ENCODE peak calls at places on chromosomes 16 and 17, in seven cellular contexts. One of them, this sample, is unnamed.

GRCh38 chr16:24906199-24906808 is 60.5 kb downstream of the SLC5A11 start:
- DNase-seq in RKO: peak
- DNase-seq in uterus: no peak
- DNase-seq in activated T-helper 1 cell treated with Interleukin-2 at 50 U/mL for 16 hours: no peak
- DNase-seq in H1: no peak
- DNase-seq in globus pallidus: no peak
- DNase-seq in AG10803: peak
- DNase-seq in this sample: no peak

GRCh38 chr16:85551319-85551978 is 61.7 kb upstream of the GSE1 start:
- DNase-seq in AG10803: no peak
- DNase-seq in globus pallidus: no peak
- DNase-seq in RKO: no peak
- DNase-seq in uterus: no peak
- DNase-seq in H1: peak
- DNase-seq in activated T-helper 1 cell treated with Interleukin-2 at 50 U/mL for 16 hours: no peak
- DNase-seq in this sample: no peak

GRCh38 chr17:38742431-38743308 is 5.5 kb downstream of the PCGF2 start:
- DNase-seq in uterus: peak
- DNase-seq in activated T-helper 1 cell treated with Interleukin-2 at 50 U/mL for 16 hours: no peak
- DNase-seq in AG10803: peak
- DNase-seq in RKO: peak
- DNase-seq in globus pallidus: no peak
- DNase-seq in H1: no peak
- DNase-seq in this sample: no peak

GRCh38 chr17:66567234-66568170 is 265.1 kb downstream of the PRKCA start:
- DNase-seq in RKO: peak
- DNase-seq in H1: peak
- DNase-seq in globus pallidus: peak
- DNase-seq in AG10803: peak
- DNase-seq in activated T-helper 1 cell treated with Interleukin-2 at 50 U/mL for 16 hours: peak
- DNase-seq in uterus: peak
- DNase-seq in this sample: peak

GRCh38 chr16:23407436-23408125 is 45.4 kb downstream of the COG7 start:
- DNase-seq in activated T-helper 1 cell treated with Interleukin-2 at 50 U/mL for 16 hours: no peak
- DNase-seq in RKO: no peak
- DNase-seq in uterus: no peak
- DNase-seq in globus pallidus: no peak
- DNase-seq in AG10803: no peak
- DNase-seq in H1: no peak
- DNase-seq in this sample: no peak

GRCh38 chr16:22007509-22008214 is at the start of gene MOSMO:
- DNase-seq in globus pallidus: peak
- DNase-seq in RKO: peak
- DNase-seq in H1: peak
- DNase-seq in AG10803: peak
- DNase-seq in activated T-helper 1 cell treated with Interleukin-2 at 50 U/mL for 16 hours: peak
- DNase-seq in uterus: peak
- DNase-seq in this sample: peak

GRCh38 chr16:1408171-1408837 is 6.2 kb downstream of the UNKL start:
- DNase-seq in globus pallidus: peak
- DNase-seq in RKO: peak
- DNase-seq in H1: peak
- DNase-seq in AG10803: peak
- DNase-seq in activated T-helper 1 cell treated with Interleukin-2 at 50 U/mL for 16 hours: peak
- DNase-seq in uterus: peak
- DNase-seq in this sample: peak

GRCh38 chr17:55690105-55690508 is 32.6 kb downstream of the TMEM100 start:
- DNase-seq in RKO: no peak
- DNase-seq in globus pallidus: no peak
- DNase-seq in H1: no peak
- DNase-seq in AG10803: peak
- DNase-seq in uterus: no peak
- DNase-seq in activated T-helper 1 cell treated with Interleukin-2 at 50 U/mL for 16 hours: no peak
- DNase-seq in this sample: no peak

GRCh38 chr17:11986939-11987329 is 10.3 kb downstream of the ZNF18 start:
- DNase-seq in RKO: peak
- DNase-seq in AG10803: peak
- DNase-seq in globus pallidus: peak
- DNase-seq in activated T-helper 1 cell treated with Interleukin-2 at 50 U/mL for 16 hours: no peak
- DNase-seq in uterus: no peak
- DNase-seq in H1: no peak
- DNase-seq in this sample: no peak

GRCh38 chr16:6193718-6194117 is 1096.1 kb upstream of the EEF2KMT start:
- DNase-seq in RKO: peak
- DNase-seq in uterus: no peak
- DNase-seq in H1: peak
- DNase-seq in activated T-helper 1 cell treated with Interleukin-2 at 50 U/mL for 16 hours: no peak
- DNase-seq in AG10803: no peak
- DNase-seq in globus pallidus: no peak
- DNase-seq in this sample: peak

GRCh38 chr16:71974068-71974818 is 26.0 kb downstream of the PKD1L3 start:
- DNase-seq in globus pallidus: no peak
- DNase-seq in uterus: no peak
- DNase-seq in activated T-helper 1 cell treated with Interleukin-2 at 50 U/mL for 16 hours: no peak
- DNase-seq in H1: no peak
- DNase-seq in RKO: no peak
- DNase-seq in AG10803: no peak
- DNase-seq in this sample: no peak

GRCh38 chr17:73814070-73814469 is 169.8 kb upstream of the SDK2 start:
- DNase-seq in activated T-helper 1 cell treated with Interleukin-2 at 50 U/mL for 16 hours: no peak
- DNase-seq in RKO: no peak
- DNase-seq in uterus: no peak
- DNase-seq in AG10803: no peak
- DNase-seq in globus pallidus: no peak
- DNase-seq in H1: no peak
- DNase-seq in this sample: no peak

GRCh38 chr17:39306028-39306427 is 80.3 kb upstream of the STAC2 start:
- DNase-seq in activated T-helper 1 cell treated with Interleukin-2 at 50 U/mL for 16 hours: no peak
- DNase-seq in AG10803: no peak
- DNase-seq in RKO: no peak
- DNase-seq in globus pallidus: peak
- DNase-seq in H1: peak
- DNase-seq in uterus: no peak
- DNase-seq in this sample: no peak

GRCh38 chr16:50548659-50549560 is 714 bp downstream of the NKD1 start:
- DNase-seq in globus pallidus: no peak
- DNase-seq in uterus: peak
- DNase-seq in H1: no peak
- DNase-seq in activated T-helper 1 cell treated with Interleukin-2 at 50 U/mL for 16 hours: peak
- DNase-seq in RKO: peak
- DNase-seq in AG10803: no peak
- DNase-seq in this sample: no peak

GRCh38 chr16:87499189-87499486 is 6.3 kb upstream of the ZCCHC14 start:
- DNase-seq in AG10803: peak
- DNase-seq in H1: no peak
- DNase-seq in uterus: no peak
- DNase-seq in globus pallidus: no peak
- DNase-seq in RKO: peak
- DNase-seq in activated T-helper 1 cell treated with Interleukin-2 at 50 U/mL for 16 hours: no peak
- DNase-seq in this sample: no peak

GRCh38 chr16:4373356-4373908 is 1.8 kb downstream of the VASN start:
- DNase-seq in AG10803: no peak
- DNase-seq in activated T-helper 1 cell treated with Interleukin-2 at 50 U/mL for 16 hours: no peak
- DNase-seq in uterus: no peak
- DNase-seq in RKO: no peak
- DNase-seq in globus pallidus: no peak
- DNase-seq in H1: no peak
- DNase-seq in this sample: peak

GRCh38 chr16:27441998-27442397 is 40.0 kb downstream of the IL21R start:
- DNase-seq in uterus: no peak
- DNase-seq in globus pallidus: no peak
- DNase-seq in activated T-helper 1 cell treated with Interleukin-2 at 50 U/mL for 16 hours: no peak
- DNase-seq in AG10803: no peak
- DNase-seq in RKO: no peak
- DNase-seq in H1: no peak
- DNase-seq in this sample: no peak

GRCh38 chr16:57152096-57153093 is 33.4 kb downstream of the PSME3IP1 start:
- DNase-seq in activated T-helper 1 cell treated with Interleukin-2 at 50 U/mL for 16 hours: no peak
- DNase-seq in globus pallidus: peak
- DNase-seq in AG10803: no peak
- DNase-seq in uterus: no peak
- DNase-seq in H1: no peak
- DNase-seq in RKO: no peak
- DNase-seq in this sample: no peak

GRCh38 chr17:65556014-65556909 is 5.2 kb downstream of the AXIN2 start:
- DNase-seq in AG10803: peak
- DNase-seq in uterus: peak
- DNase-seq in activated T-helper 1 cell treated with Interleukin-2 at 50 U/mL for 16 hours: peak
- DNase-seq in H1: peak
- DNase-seq in RKO: peak
- DNase-seq in globus pallidus: no peak
- DNase-seq in this sample: peak

GRCh38 chr17:78879679-78880186 is 23.3 kb downstream of the CEP295NL start:
- DNase-seq in activated T-helper 1 cell treated with Interleukin-2 at 50 U/mL for 16 hours: no peak
- DNase-seq in uterus: peak
- DNase-seq in H1: no peak
- DNase-seq in AG10803: peak
- DNase-seq in globus pallidus: no peak
- DNase-seq in RKO: no peak
- DNase-seq in this sample: peak

GRCh38 chr16:70665806-70666735 is 19.7 kb downstream of the IL34 start:
- DNase-seq in RKO: no peak
- DNase-seq in globus pallidus: no peak
- DNase-seq in H1: no peak
- DNase-seq in uterus: no peak
- DNase-seq in activated T-helper 1 cell treated with Interleukin-2 at 50 U/mL for 16 hours: no peak
- DNase-seq in AG10803: no peak
- DNase-seq in this sample: no peak

GRCh38 chr16:31913668-31914067 is 40.1 kb downstream of the ZNF267 start:
- DNase-seq in activated T-helper 1 cell treated with Interleukin-2 at 50 U/mL for 16 hours: no peak
- DNase-seq in globus pallidus: no peak
- DNase-seq in AG10803: no peak
- DNase-seq in H1: no peak
- DNase-seq in RKO: no peak
- DNase-seq in uterus: no peak
- DNase-seq in this sample: no peak

GRCh38 chr17:43905400-43905984 is 1.8 kb downstream of the MPP2 start:
- DNase-seq in activated T-helper 1 cell treated with Interleukin-2 at 50 U/mL for 16 hours: no peak
- DNase-seq in uterus: no peak
- DNase-seq in AG10803: no peak
- DNase-seq in globus pallidus: peak
- DNase-seq in H1: peak
- DNase-seq in RKO: no peak
- DNase-seq in this sample: no peak

GRCh38 chr16:17474572-17474971 is 3.8 kb upstream of the XYLT1 start:
- DNase-seq in AG10803: no peak
- DNase-seq in globus pallidus: no peak
- DNase-seq in activated T-helper 1 cell treated with Interleukin-2 at 50 U/mL for 16 hours: no peak
- DNase-seq in uterus: no peak
- DNase-seq in RKO: no peak
- DNase-seq in H1: no peak
- DNase-seq in this sample: no peak

GRCh38 chr16:20280259-20280658 is 47.1 kb downstream of the GP2 start:
- DNase-seq in globus pallidus: no peak
- DNase-seq in H1: no peak
- DNase-seq in AG10803: no peak
- DNase-seq in activated T-helper 1 cell treated with Interleukin-2 at 50 U/mL for 16 hours: no peak
- DNase-seq in RKO: no peak
- DNase-seq in uterus: no peak
- DNase-seq in this sample: no peak

GRCh38 chr16:17718495-17718894 is 247.7 kb upstream of the XYLT1 start:
- DNase-seq in AG10803: no peak
- DNase-seq in H1: no peak
- DNase-seq in RKO: no peak
- DNase-seq in activated T-helper 1 cell treated with Interleukin-2 at 50 U/mL for 16 hours: no peak
- DNase-seq in uterus: no peak
- DNase-seq in globus pallidus: no peak
- DNase-seq in this sample: no peak

GRCh38 chr17:63349478-63350000 is 96.6 kb downstream of the CYB561 start:
- DNase-seq in H1: no peak
- DNase-seq in RKO: no peak
- DNase-seq in uterus: no peak
- DNase-seq in activated T-helper 1 cell treated with Interleukin-2 at 50 U/mL for 16 hours: no peak
- DNase-seq in AG10803: peak
- DNase-seq in globus pallidus: no peak
- DNase-seq in this sample: no peak